ENCODE peak calls at places on chromosomes 6 and 20, in five cellular contexts. C is psoas muscle; Z is A549; A is left ventricle myocardium inferior; O is CD4-positive, CD25-positive, alpha-beta regulatory T cell. S is an unnamed sample.
A peak's percentile ranks its signal among the peaks of the same experiment; 100 is the strongest.

GRCh38 chr6:912871-913663 is 220.1 kb upstream of the EXOC2 start:
- DNase-seq in C (no peak), Z (peak; percentile 55), A (no peak), O (no peak), S (no peak)

GRCh38 chr6:130624046-130624445 is 203.2 kb upstream of the SMLR1 start:
- DNase-seq in C (no peak), Z (no peak), A (no peak), O (peak; percentile 21), S (no peak)

GRCh38 chr20:48965189-48965910 is 43.8 kb downstream of the ARFGEF2 start:
- DNase-seq in C (no peak), Z (no peak), A (no peak), O (no peak), S (no peak)

GRCh38 chr6:149468179-149468578 is 16.6 kb downstream of the ZC3H12D start:
- DNase-seq in C (no peak), Z (no peak), A (no peak), O (peak; percentile 52), S (no peak)

GRCh38 chr6:14709900-14710299 is 536.0 kb upstream of the JARID2 start:
- DNase-seq in C (no peak), Z (no peak), A (no peak), O (no peak), S (no peak)

GRCh38 chr6:74268821-74269600 is 573.0 kb downstream of the CD109 start:
- DNase-seq in C (no peak), Z (no peak), A (no peak), O (no peak), S (no peak)

GRCh38 chr6:30646450-30647038 is 389 bp upstream of the C6orf136 start:
- DNase-seq in C (peak; percentile 97), Z (no peak), A (peak; percentile 95), O (no peak), S (peak; percentile 92)

GRCh38 chr20:10673831-10674683 is at the start of gene JAG1:
- DNase-seq in C (peak; percentile 97), Z (peak; percentile 97), A (peak; percentile 95), O (peak; percentile 59), S (peak; percentile 94)

GRCh38 chr20:59751075-59751711 is 146.9 kb downstream of the PHACTR3 start:
- DNase-seq in C (peak; percentile 72), Z (peak; percentile 68), A (peak; percentile 68), O (peak; percentile 18), S (peak; percentile 58)

GRCh38 chr6:99334526-99335127 is 14.8 kb downstream of the FAXC start:
- DNase-seq in C (no peak), Z (peak; percentile 63), A (no peak), O (peak; percentile 46), S (no peak)

GRCh38 chr20:39282619-39283092 is 320.5 kb downstream of the DHX35 start:
- DNase-seq in C (no peak), Z (no peak), A (no peak), O (no peak), S (no peak)
- H3K4me1 ChIP-seq in C (no peaks in the 10 kb centered on the region), Z (no peaks in the 10 kb centered on the region), A (no peaks in the 10 kb centered on the region), O (no peaks in the 10 kb centered on the region), S (no peaks in the 10 kb centered on the region)

GRCh38 chr6:52283111-52283510 is 1.4 kb downstream of the MCM3 start:
- DNase-seq in C (no peak), Z (no peak), A (no peak), O (no peak), S (no peak)

GRCh38 chr6:52284460-52285173 is at the start of gene MCM3:
- DNase-seq in C (peak; percentile 97), Z (peak; percentile 98), A (peak; percentile 96), O (peak; percentile 100), S (peak; percentile 98)

GRCh38 chr6:52286798-52287432 is 2.4 kb upstream of the MCM3 start:
- DNase-seq in C (peak; percentile 60), Z (peak; percentile 73), A (peak; percentile 48), O (peak; percentile 74), S (peak; percentile 75)

GRCh38 chr6:52284131-52284459 is 447 bp downstream of the MCM3 start:
- DNase-seq in C (peak; percentile 54), Z (no peak), A (peak; percentile 29), O (no peak), S (peak; percentile 42)

DNA sequence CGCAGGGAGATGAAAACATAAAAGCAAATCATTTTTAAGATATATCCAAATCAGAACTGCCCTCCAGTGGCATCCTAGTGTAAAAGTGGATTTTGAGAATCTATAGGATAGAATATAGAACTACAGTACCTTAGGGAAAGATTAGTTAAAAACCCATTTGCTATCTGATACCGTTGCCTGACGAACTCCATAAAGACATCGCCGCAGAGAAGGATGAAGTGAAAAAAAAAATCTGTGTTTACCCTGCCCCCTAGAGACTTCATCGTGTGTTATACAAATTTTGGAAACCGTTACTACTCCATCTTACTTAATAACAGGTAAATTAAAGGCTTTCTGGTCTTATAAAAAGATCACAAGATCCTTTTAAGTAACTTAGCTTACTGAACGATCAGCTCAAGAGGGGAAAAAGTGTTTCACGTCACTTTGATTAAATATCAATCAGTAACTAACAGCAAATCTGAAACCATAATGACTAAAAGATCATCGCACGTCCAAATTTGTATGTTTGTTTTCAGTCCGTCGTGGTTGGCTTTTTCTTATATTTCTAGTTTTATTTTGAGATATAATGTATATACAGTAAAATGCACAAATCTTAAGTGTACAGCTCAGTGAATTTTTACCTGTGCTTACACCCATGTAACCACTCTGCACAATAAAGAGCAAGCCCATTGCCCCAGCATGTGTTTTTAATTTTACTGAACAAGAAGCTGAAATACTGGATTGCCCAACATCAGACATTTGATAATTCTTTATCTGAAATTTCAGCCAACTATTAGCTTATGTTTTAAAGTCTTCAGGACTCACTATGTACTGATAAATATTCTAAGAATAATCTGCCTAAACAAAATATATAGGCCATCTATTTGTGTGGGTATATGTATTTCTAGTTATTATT is 879 bp upstream of the MCM3 start:
- DNase-seq in C (no peak), Z (no peak), A (no peak), O (peak; percentile 75), S (no peak)
- H3K27ac ChIP-seq in C (no peak overlapping the region), Z (peak overlapping the region; percentile 56), A (peak overlapping the region; percentile 66), O (peak overlapping the region; percentile 87), S (no peak overlapping the region)

DNA sequence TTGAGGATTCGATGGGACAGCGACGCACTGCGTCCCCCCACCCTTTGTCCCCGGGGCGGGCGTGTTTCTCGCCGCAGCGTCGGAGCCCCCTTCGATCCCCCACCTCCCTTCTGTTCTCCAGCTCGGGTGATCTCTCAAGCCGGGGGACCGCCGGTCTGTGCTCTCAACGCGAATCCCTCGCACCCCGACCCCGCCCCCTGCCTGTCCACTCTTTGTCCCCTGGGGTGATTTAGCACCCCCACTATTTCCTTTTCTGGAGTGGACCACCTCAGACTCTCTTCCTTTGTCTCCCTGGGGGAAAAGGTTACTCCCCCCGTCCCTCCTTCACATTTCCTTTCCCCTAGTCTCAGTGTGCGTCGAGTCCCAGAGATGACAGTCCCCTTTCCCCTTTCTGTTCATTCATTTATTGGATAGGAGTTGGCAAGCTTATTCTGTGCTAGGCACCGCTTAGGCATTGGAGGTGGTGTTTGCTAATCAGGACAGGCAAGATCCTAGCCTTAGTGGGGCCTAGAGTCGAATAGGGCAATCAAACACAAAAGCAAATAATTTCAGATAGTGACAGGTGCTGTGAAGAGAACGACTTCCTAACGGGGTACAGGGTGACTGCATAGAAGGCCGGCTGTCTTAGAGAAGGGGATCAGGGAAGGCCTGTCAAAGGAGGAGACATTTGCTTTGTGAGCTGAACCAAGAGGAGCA is 671 bp downstream of the PTPN1 start:
- DNase-seq in C (peak; percentile 66), Z (no peak), A (peak; percentile 25), O (peak; percentile 36), S (no peak)
- H3K4me1 ChIP-seq in C (peaks cover 52% of the 10 kb centered on the region), Z (peaks cover 36% of the 10 kb centered on the region), A (peaks cover 64% of the 10 kb centered on the region), O (peaks cover 57% of the 10 kb centered on the region), S (peaks cover 13% of the 10 kb centered on the region)

DNA sequence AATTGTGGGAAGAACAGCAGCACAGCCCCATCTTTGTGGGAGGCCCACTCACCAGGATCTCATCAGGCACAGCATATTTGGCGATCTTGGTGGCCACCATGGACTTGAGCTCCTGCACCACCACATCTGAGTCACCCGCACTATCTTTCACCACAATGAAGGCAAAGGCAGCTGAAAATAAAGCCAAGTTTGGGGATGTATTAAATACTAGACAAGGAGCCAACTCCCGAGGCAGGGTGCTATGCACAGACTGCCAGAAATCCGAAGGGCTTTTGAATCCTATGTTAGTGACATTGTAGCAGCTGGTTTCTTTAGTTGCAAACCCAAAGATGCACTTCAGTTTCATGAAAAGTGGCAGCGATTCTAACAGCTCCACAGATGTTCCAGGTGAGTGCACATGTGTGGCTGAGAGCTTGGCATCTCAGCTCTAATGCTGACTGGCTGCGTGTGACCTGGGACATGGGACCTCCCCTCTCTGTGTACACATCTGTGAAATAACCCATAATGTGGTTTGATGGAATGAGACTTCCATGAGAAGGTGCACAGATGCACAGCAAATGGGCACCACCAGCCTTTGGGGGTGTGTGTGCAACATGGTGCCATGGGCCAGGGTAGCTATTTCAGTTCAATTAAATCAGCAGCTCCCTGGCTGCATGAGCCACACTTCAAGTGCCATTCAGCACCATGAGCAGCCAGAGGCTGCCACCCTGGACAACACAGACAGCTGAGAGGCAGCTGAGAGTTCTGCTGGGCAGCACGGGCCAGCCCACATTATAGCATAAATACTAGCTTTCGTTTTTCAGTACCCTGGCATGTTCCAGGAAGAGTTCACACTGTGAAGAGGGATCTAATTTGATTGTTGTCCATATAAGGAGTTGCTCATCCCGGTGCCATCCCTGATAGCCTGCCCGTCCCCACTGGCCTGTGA is 16.9 kb upstream of the APMAP start:
- DNase-seq in C (peak; percentile 29), Z (no peak), A (no peak), O (no peak), S (no peak)
- H3K27ac ChIP-seq in C (no peak overlapping the region), Z (no peak overlapping the region), A (peak overlapping the region; percentile 76), O (no peak overlapping the region), S (no peak overlapping the region)

DNA sequence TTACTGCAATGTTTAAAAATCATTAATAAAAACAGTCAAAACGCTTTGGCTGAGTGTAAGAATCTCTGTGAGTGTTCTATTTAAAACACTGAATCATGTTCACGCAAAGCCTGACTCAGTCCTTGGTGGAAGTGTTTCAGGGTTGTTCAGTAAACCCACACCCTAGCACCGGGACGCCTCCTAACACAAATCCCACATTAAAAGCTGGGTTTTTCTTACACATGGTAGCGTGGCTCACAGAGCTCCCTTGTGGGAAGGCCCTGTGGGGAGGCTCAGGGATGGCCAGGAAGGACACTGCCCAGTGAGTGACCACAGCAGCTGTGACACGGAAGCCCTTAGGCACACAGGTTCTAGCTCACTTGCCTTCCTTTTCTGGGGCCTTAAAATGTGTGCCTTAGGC is 80.2 kb downstream of the GMPR start:
- DNase-seq in C (no peak), Z (no peak), A (no peak), O (no peak), S (no peak)
- H3K4me1 ChIP-seq in C (peaks cover 57% of the 10 kb centered on the region), Z (peaks cover 9% of the 10 kb centered on the region), A (peaks cover 65% of the 10 kb centered on the region), O (peaks cover 58% of the 10 kb centered on the region), S (peaks cover 28% of the 10 kb centered on the region)

GRCh38 chr6:90818163-90818562 is 231.3 kb upstream of the MAP3K7 start:
- DNase-seq in C (no peak), Z (no peak), A (no peak), O (no peak), S (no peak)
- H3K27ac ChIP-seq in C (no peak overlapping the region), Z (no peak overlapping the region), A (no peak overlapping the region), O (no peak overlapping the region), S (no peak overlapping the region)